ENCODE peak calls at places on chromosome 16, in seven cellular contexts. N, P, S, M, I, B and Q are unnamed samples.

GRCh38 chr16:73054732-73055481 is 7.0 kb upstream of the ZFHX3 start:
- DNase-seq in P (peak; percentile 34), N (no peak), S (no peak), M (no peak), B (no peak), I (no peak), Q (no peak)

GRCh38 chr16:67207857-67208524 is 9.1 kb downstream of the ELMO3 start:
- DNase-seq in S (peak; percentile 48), N (no peak), M (no peak), I (no peak), B (no peak), P (no peak), Q (peak; percentile 5)

GRCh38 chr16:2912330-2913199 is 834 bp downstream of the FLYWCH1 start:
- DNase-seq in B (peak; percentile 42), I (peak; percentile 38), M (peak; percentile 47), S (peak; percentile 56), N (no peak), P (peak; percentile 79), Q (no peak)

GRCh38 chr16:75494696-75495601 is at the start of gene CHST6:
- DNase-seq in N (no peak), M (peak; percentile 43), P (peak; percentile 57), B (no peak), S (peak; percentile 56), I (peak; percentile 55), Q (no peak)

GRCh38 chr16:20928774-20929411 is 28.3 kb downstream of the LYRM1 start:
- DNase-seq in M (no peak), P (no peak), S (no peak), B (no peak), I (no peak), N (no peak), Q (no peak)

GRCh38 chr16:72612718-72613117 is 435.2 kb downstream of the ZFHX3 start:
- DNase-seq in N (no peak), M (no peak), S (no peak), P (no peak), B (no peak), I (no peak), Q (no peak)

GRCh38 chr16:56370836-56371235 is 54.5 kb downstream of the AMFR start:
- DNase-seq in P (no peak), S (no peak), M (no peak), I (no peak), B (no peak), N (no peak), Q (peak; percentile 23)

GRCh38 chr16:3363793-3364192 is 8.1 kb downstream of the OR2C1 start:
- DNase-seq in P (no peak), M (no peak), I (no peak), N (peak; percentile 22), S (peak; percentile 32), B (peak; percentile 21), Q (no peak)

GRCh38 chr16:74726736-74727135 is 26.1 kb upstream of the MLKL start:
- DNase-seq in S (peak; percentile 55), M (peak; percentile 71), P (peak; percentile 39), N (no peak), B (peak; percentile 18), I (no peak), Q (no peak)

GRCh38 chr16:19717319-19717718 is 708 bp downstream of the KNOP1 start:
- DNase-seq in I (no peak), S (peak; percentile 40), B (peak; percentile 22), M (no peak), N (no peak), P (peak; percentile 35), Q (no peak)

GRCh38 chr16:66437391-66437945 is 10.4 kb downstream of the BEAN1 start:
- DNase-seq in B (no peak), S (no peak), P (no peak), M (no peak), N (no peak), I (no peak), Q (no peak)

GRCh38 chr16:75377971-75378386 is 55.3 kb downstream of the CFDP1 start:
- DNase-seq in P (peak; percentile 59), B (no peak), S (no peak), I (no peak), N (no peak), M (no peak), Q (peak; percentile 98)

GRCh38 chr16:22625948-22626347 is 115.3 kb downstream of the NPIPB5 start:
- DNase-seq in B (no peak), S (no peak), M (no peak), P (no peak), I (no peak), N (no peak), Q (no peak)

GRCh38 chr16:80569440-80570105 is 28.8 kb downstream of the DYNLRB2 start:
- DNase-seq in P (no peak), B (no peak), N (no peak), M (no peak), S (peak; percentile 35), I (no peak), Q (no peak)

GRCh38 chr16:23852794-23853562 is 17.2 kb downstream of the PRKCB start:
- DNase-seq in I (no peak), M (no peak), B (no peak), N (no peak), P (no peak), S (no peak), Q (no peak)

GRCh38 chr16:75309899-75310430 is 58.5 kb upstream of the BCAR1 start:
- DNase-seq in I (no peak), S (no peak), M (peak; percentile 57), B (no peak), P (no peak), N (no peak), Q (no peak)

GRCh38 chr16:57141822-57142631 is 43.8 kb downstream of the PSME3IP1 start:
- DNase-seq in B (no peak), S (no peak), N (no peak), M (no peak), P (peak; percentile 81), I (no peak), Q (no peak)

GRCh38 chr16:14455577-14455976 is 174.5 kb downstream of the PARN start:
- DNase-seq in B (no peak), P (peak; percentile 42), I (no peak), S (peak; percentile 13), N (peak; percentile 31), M (no peak), Q (peak; percentile 23)

GRCh38 chr16:55701442-55702319 is 45.9 kb downstream of the SLC6A2 start:
- DNase-seq in B (peak; percentile 48), S (peak; percentile 73), N (peak; percentile 46), I (peak; percentile 61), P (peak; percentile 61), M (peak; percentile 52), Q (no peak)

GRCh38 chr16:29977063-29977462 is 3.4 kb downstream of the TAOK2 start:
- DNase-seq in I (no peak), P (no peak), N (no peak), M (no peak), S (no peak), B (no peak), Q (no peak)
- H3K4me3 ChIP-seq in I (peak overlapping the region; percentile 73), P (no peak overlapping the region), N (no peak overlapping the region), M (no peak overlapping the region), S (no peak overlapping the region), B (no peak overlapping the region), Q (no peak overlapping the region)

DNA sequence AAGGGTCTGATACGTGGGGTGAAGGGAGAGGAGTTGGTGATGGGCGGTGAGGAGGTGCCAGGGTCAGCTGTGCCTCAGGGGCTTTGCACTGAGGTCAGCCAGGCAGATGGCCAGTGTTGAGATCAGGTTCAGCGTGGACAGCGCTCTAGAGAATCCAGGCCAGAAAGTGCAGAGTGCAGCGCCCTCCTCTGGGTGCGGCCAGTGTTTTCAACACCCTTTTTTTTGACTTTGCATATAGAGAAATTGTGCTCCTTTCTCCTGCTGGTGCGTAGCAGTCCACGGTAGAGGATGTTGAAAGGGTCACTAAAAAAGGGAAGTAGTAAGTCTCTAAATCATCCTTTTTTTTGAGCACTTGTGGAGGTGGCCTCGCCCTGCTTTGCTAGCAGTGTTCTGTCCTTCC is 53.9 kb downstream of the BANP start:
- DNase-seq in P (no peak), N (no peak), I (no peak), S (no peak), B (no peak), M (no peak), Q (no peak)
- TF ChIP-seq CTCF in P (peak; percentile 14), N (peak; percentile 45), I (peak; percentile 12), S (peak; percentile 43), B (no peak), M (no peak), Q (no peak)

GRCh38 chr16:31486036-31486435 is 3.1 kb downstream of the SLC5A2 start:
- DNase-seq in I (no peak), B (no peak), S (no peak), P (no peak), M (no peak), N (no peak), Q (no peak)

GRCh38 chr16:31483081-31483480 is at the start of gene SLC5A2:
- DNase-seq in N (no peak), I (no peak), S (no peak), P (no peak), M (no peak), B (no peak), Q (no peak)

GRCh38 chr16:31487076-31487719 is 4.3 kb downstream of the SLC5A2 start:
- DNase-seq in M (no peak), S (no peak), N (no peak), P (no peak), I (no peak), B (no peak), Q (no peak)

GRCh38 chr16:31485571-31485970 is 2.6 kb downstream of the SLC5A2 start:
- DNase-seq in P (no peak), B (no peak), S (no peak), I (no peak), N (no peak), M (no peak), Q (no peak)

GRCh38 chr16:31484491-31485171 is 1.7 kb downstream of the SLC5A2 start:
- DNase-seq in I (no peak), P (no peak), N (no peak), B (no peak), M (peak; percentile 72), S (peak; percentile 42), Q (no peak)
- H3K27me3 ChIP-seq in I (peaks cover 11% of the 10 kb centered on the region), P (peaks cover 3% of the 10 kb centered on the region), N (no peaks in the 10 kb centered on the region), B (peaks cover 10% of the 10 kb centered on the region), M (no peaks in the 10 kb centered on the region), S (no peaks in the 10 kb centered on the region), Q (peaks cover 4% of the 10 kb centered on the region)

GRCh38 chr16:4733747-4734062 is 366 bp downstream of the ANKS3 start:
- DNase-seq in B (no peak), N (no peak), S (peak; percentile 35), M (no peak), P (no peak), I (no peak), Q (no peak)

GRCh38 chr16:4734063-4734729 is at the start of the genes ANKS3 and DNAAF8:
- DNase-seq in I (peak; percentile 95), P (peak; percentile 96), S (peak; percentile 97), B (peak; percentile 88), M (peak; percentile 98), N (peak; percentile 92), Q (peak; percentile 89)

GRCh38 chr16:4733211-4733742 is 794 bp downstream of the ANKS3 start:
- DNase-seq in S (no peak), N (no peak), I (no peak), B (no peak), M (no peak), P (no peak), Q (no peak)

GRCh38 chr16:4736546-4736945 is 2.2 kb downstream of the DNAAF8 start:
- DNase-seq in B (no peak), N (no peak), P (no peak), I (no peak), M (no peak), S (no peak), Q (no peak)

GRCh38 chr16:4734730-4735575 is 616 bp downstream of the DNAAF8 start:
- DNase-seq in I (peak; percentile 92), S (peak; percentile 93), P (peak; percentile 89), N (peak; percentile 40), M (peak; percentile 95), B (peak; percentile 87), Q (peak; percentile 7)
- H3K4me3 ChIP-seq in I (peak overlapping the region; percentile 99), S (peak overlapping the region; percentile 98), P (peak overlapping the region; percentile 96), N (peak overlapping the region; percentile 97), M (peak overlapping the region; percentile 99), B (peak overlapping the region; percentile 87), Q (peak overlapping the region; percentile 86)